ENCODE peak calls at places on chromosomes 12 and 14, in nine cellular contexts. One of them, this sample, is unnamed.

GRCh38 chr14:90911121-90911520 is 94.9 kb upstream of the TTC7B start:
- DNase-seq in breast epithelium: no peak
- DNase-seq in effector CD4-positive, alpha-beta T cell: no peak
- DNase-seq in RPMI7951: no peak
- DNase-seq in retina: no peak
- DNase-seq in upper lobe of right lung: no peak
- DNase-seq in NCI-H1092 treated with DMSO at 0.1 percent for 48 hours: no peak
- DNase-seq in bronchial epithelial cell: no peak
- DNase-seq in RPMI8226: no peak
- DNase-seq in this sample: no peak

GRCh38 chr14:52154992-52155655 is 86.3 kb upstream of the NID2 start:
- DNase-seq in breast epithelium: no peak
- DNase-seq in effector CD4-positive, alpha-beta T cell: no peak
- DNase-seq in RPMI7951: no peak
- DNase-seq in retina: no peak
- DNase-seq in upper lobe of right lung: no peak
- DNase-seq in NCI-H1092 treated with DMSO at 0.1 percent for 48 hours: no peak
- DNase-seq in bronchial epithelial cell: no peak
- DNase-seq in RPMI8226: no peak
- DNase-seq in this sample: no peak

GRCh38 chr14:95260537-95261440 is 58.9 kb downstream of the CLMN start:
- DNase-seq in breast epithelium: peak
- DNase-seq in effector CD4-positive, alpha-beta T cell: no peak
- DNase-seq in RPMI7951: peak
- DNase-seq in retina: no peak
- DNase-seq in upper lobe of right lung: no peak
- DNase-seq in NCI-H1092 treated with DMSO at 0.1 percent for 48 hours: no peak
- DNase-seq in bronchial epithelial cell: peak
- DNase-seq in RPMI8226: no peak
- DNase-seq in this sample: no peak

GRCh38 chr12:16323010-16323409 is 24.4 kb upstream of the MGST1 start:
- DNase-seq in breast epithelium: no peak
- DNase-seq in effector CD4-positive, alpha-beta T cell: no peak
- DNase-seq in RPMI7951: no peak
- DNase-seq in retina: no peak
- DNase-seq in upper lobe of right lung: no peak
- DNase-seq in NCI-H1092 treated with DMSO at 0.1 percent for 48 hours: no peak
- DNase-seq in bronchial epithelial cell: peak
- DNase-seq in RPMI8226: no peak
- DNase-seq in this sample: peak

GRCh38 chr14:92323031-92323915 is at the start of gene SLC24A4:
- DNase-seq in breast epithelium: no peak
- DNase-seq in effector CD4-positive, alpha-beta T cell: no peak
- DNase-seq in RPMI7951: no peak
- DNase-seq in retina: peak
- DNase-seq in upper lobe of right lung: peak
- DNase-seq in NCI-H1092 treated with DMSO at 0.1 percent for 48 hours: no peak
- DNase-seq in bronchial epithelial cell: no peak
- DNase-seq in RPMI8226: no peak
- DNase-seq in this sample: peak

GRCh38 chr12:68240975-68241374 is 12.4 kb downstream of the IL22 start:
- DNase-seq in breast epithelium: no peak
- DNase-seq in effector CD4-positive, alpha-beta T cell: no peak
- DNase-seq in RPMI7951: peak
- DNase-seq in retina: no peak
- DNase-seq in upper lobe of right lung: peak
- DNase-seq in NCI-H1092 treated with DMSO at 0.1 percent for 48 hours: no peak
- DNase-seq in bronchial epithelial cell: no peak
- DNase-seq in RPMI8226: peak
- DNase-seq in this sample: no peak

GRCh38 chr14:90613446-90613845 is 202.8 kb downstream of the TTC7B start:
- DNase-seq in breast epithelium: no peak
- DNase-seq in effector CD4-positive, alpha-beta T cell: no peak
- DNase-seq in RPMI7951: no peak
- DNase-seq in retina: no peak
- DNase-seq in upper lobe of right lung: no peak
- DNase-seq in NCI-H1092 treated with DMSO at 0.1 percent for 48 hours: no peak
- DNase-seq in bronchial epithelial cell: no peak
- DNase-seq in RPMI8226: no peak
- DNase-seq in this sample: no peak

GRCh38 chr14:93037354-93037753 is 78.4 kb downstream of the ITPK1 start:
- DNase-seq in breast epithelium: no peak
- DNase-seq in effector CD4-positive, alpha-beta T cell: no peak
- DNase-seq in RPMI7951: no peak
- DNase-seq in retina: no peak
- DNase-seq in upper lobe of right lung: no peak
- DNase-seq in NCI-H1092 treated with DMSO at 0.1 percent for 48 hours: no peak
- DNase-seq in bronchial epithelial cell: no peak
- DNase-seq in RPMI8226: no peak
- DNase-seq in this sample: no peak

GRCh38 chr12:8156416-8156815 is 399 bp upstream of the ZNF705A start:
- DNase-seq in breast epithelium: no peak
- DNase-seq in effector CD4-positive, alpha-beta T cell: no peak
- DNase-seq in RPMI7951: no peak
- DNase-seq in retina: no peak
- DNase-seq in upper lobe of right lung: no peak
- DNase-seq in NCI-H1092 treated with DMSO at 0.1 percent for 48 hours: no peak
- DNase-seq in bronchial epithelial cell: peak
- DNase-seq in RPMI8226: no peak
- DNase-seq in this sample: no peak

GRCh38 chr12:93107514-93107942 is 178.4 kb upstream of the EEA1 start:
- DNase-seq in breast epithelium: no peak
- DNase-seq in effector CD4-positive, alpha-beta T cell: no peak
- DNase-seq in RPMI7951: no peak
- DNase-seq in retina: no peak
- DNase-seq in upper lobe of right lung: no peak
- DNase-seq in NCI-H1092 treated with DMSO at 0.1 percent for 48 hours: no peak
- DNase-seq in bronchial epithelial cell: no peak
- DNase-seq in RPMI8226: no peak
- DNase-seq in this sample: no peak

GRCh38 chr12:89448951-89449371 is 75.6 kb downstream of the GALNT4 start:
- DNase-seq in breast epithelium: no peak
- DNase-seq in effector CD4-positive, alpha-beta T cell: no peak
- DNase-seq in RPMI7951: peak
- DNase-seq in retina: no peak
- DNase-seq in upper lobe of right lung: no peak
- DNase-seq in NCI-H1092 treated with DMSO at 0.1 percent for 48 hours: no peak
- DNase-seq in bronchial epithelial cell: peak
- DNase-seq in RPMI8226: no peak
- DNase-seq in this sample: no peak

GRCh38 chr12:16520328-16520727 is 85.6 kb downstream of the LMO3 start:
- DNase-seq in breast epithelium: no peak
- DNase-seq in effector CD4-positive, alpha-beta T cell: no peak
- DNase-seq in RPMI7951: no peak
- DNase-seq in retina: no peak
- DNase-seq in upper lobe of right lung: no peak
- DNase-seq in NCI-H1092 treated with DMSO at 0.1 percent for 48 hours: no peak
- DNase-seq in bronchial epithelial cell: peak
- DNase-seq in RPMI8226: peak
- DNase-seq in this sample: no peak

GRCh38 chr14:52873694-52874093 is 77.2 kb downstream of the FERMT2 start:
- DNase-seq in breast epithelium: peak
- DNase-seq in effector CD4-positive, alpha-beta T cell: no peak
- DNase-seq in RPMI7951: peak
- DNase-seq in retina: no peak
- DNase-seq in upper lobe of right lung: no peak
- DNase-seq in NCI-H1092 treated with DMSO at 0.1 percent for 48 hours: no peak
- DNase-seq in bronchial epithelial cell: peak
- DNase-seq in RPMI8226: no peak
- DNase-seq in this sample: no peak

GRCh38 chr12:13435535-13435934 is 239.0 kb downstream of the EMP1 start:
- DNase-seq in breast epithelium: no peak
- DNase-seq in effector CD4-positive, alpha-beta T cell: no peak
- DNase-seq in RPMI7951: peak
- DNase-seq in retina: no peak
- DNase-seq in upper lobe of right lung: no peak
- DNase-seq in NCI-H1092 treated with DMSO at 0.1 percent for 48 hours: no peak
- DNase-seq in bronchial epithelial cell: no peak
- DNase-seq in RPMI8226: no peak
- DNase-seq in this sample: no peak

GRCh38 chr12:124837958-124838803 is 25.5 kb downstream of the SCARB1 start:
- DNase-seq in breast epithelium: peak
- DNase-seq in effector CD4-positive, alpha-beta T cell: no peak
- DNase-seq in RPMI7951: peak
- DNase-seq in retina: peak
- DNase-seq in upper lobe of right lung: no peak
- DNase-seq in NCI-H1092 treated with DMSO at 0.1 percent for 48 hours: peak
- DNase-seq in bronchial epithelial cell: peak
- DNase-seq in RPMI8226: no peak
- DNase-seq in this sample: peak

GRCh38 chr14:102046337-102047278 is 40.2 kb downstream of the HSP90AA1 start:
- DNase-seq in breast epithelium: peak
- DNase-seq in effector CD4-positive, alpha-beta T cell: no peak
- DNase-seq in RPMI7951: peak
- DNase-seq in retina: peak
- DNase-seq in upper lobe of right lung: peak
- DNase-seq in NCI-H1092 treated with DMSO at 0.1 percent for 48 hours: peak
- DNase-seq in bronchial epithelial cell: peak
- DNase-seq in RPMI8226: peak
- DNase-seq in this sample: peak

GRCh38 chr14:77307099-77307496 is 13.6 kb downstream of the POMT2 start:
- DNase-seq in breast epithelium: no peak
- DNase-seq in effector CD4-positive, alpha-beta T cell: no peak
- DNase-seq in RPMI7951: peak
- DNase-seq in retina: no peak
- DNase-seq in upper lobe of right lung: no peak
- DNase-seq in NCI-H1092 treated with DMSO at 0.1 percent for 48 hours: no peak
- DNase-seq in bronchial epithelial cell: no peak
- DNase-seq in RPMI8226: no peak
- DNase-seq in this sample: no peak

GRCh38 chr12:6154730-6155459 is 30.4 kb upstream of the VWF start:
- DNase-seq in breast epithelium: no peak
- DNase-seq in effector CD4-positive, alpha-beta T cell: no peak
- DNase-seq in RPMI7951: no peak
- DNase-seq in retina: no peak
- DNase-seq in upper lobe of right lung: peak
- DNase-seq in NCI-H1092 treated with DMSO at 0.1 percent for 48 hours: no peak
- DNase-seq in bronchial epithelial cell: no peak
- DNase-seq in RPMI8226: no peak
- DNase-seq in this sample: no peak

GRCh38 chr12:10721654-10722501 is 1.2 kb downstream of the YBX3 start:
- DNase-seq in breast epithelium: peak
- DNase-seq in effector CD4-positive, alpha-beta T cell: peak
- DNase-seq in RPMI7951: peak
- DNase-seq in retina: no peak
- DNase-seq in upper lobe of right lung: peak
- DNase-seq in NCI-H1092 treated with DMSO at 0.1 percent for 48 hours: no peak
- DNase-seq in bronchial epithelial cell: peak
- DNase-seq in RPMI8226: peak
- DNase-seq in this sample: peak

GRCh38 chr14:35418093-35418492 is 13.5 kb upstream of the NFKBIA start:
- DNase-seq in breast epithelium: no peak
- DNase-seq in effector CD4-positive, alpha-beta T cell: no peak
- DNase-seq in RPMI7951: no peak
- DNase-seq in retina: no peak
- DNase-seq in upper lobe of right lung: no peak
- DNase-seq in NCI-H1092 treated with DMSO at 0.1 percent for 48 hours: no peak
- DNase-seq in bronchial epithelial cell: no peak
- DNase-seq in RPMI8226: no peak
- DNase-seq in this sample: no peak

GRCh38 chr12:38720661-38721060 is 184.7 kb downstream of the CPNE8 start:
- DNase-seq in breast epithelium: no peak
- DNase-seq in effector CD4-positive, alpha-beta T cell: no peak
- DNase-seq in RPMI7951: no peak
- DNase-seq in retina: no peak
- DNase-seq in upper lobe of right lung: peak
- DNase-seq in NCI-H1092 treated with DMSO at 0.1 percent for 48 hours: no peak
- DNase-seq in bronchial epithelial cell: no peak
- DNase-seq in RPMI8226: no peak
- DNase-seq in this sample: no peak

GRCh38 chr12:67804168-67804567 is 155.6 kb downstream of the DYRK2 start:
- DNase-seq in breast epithelium: no peak
- DNase-seq in effector CD4-positive, alpha-beta T cell: no peak
- DNase-seq in RPMI7951: peak
- DNase-seq in retina: no peak
- DNase-seq in upper lobe of right lung: no peak
- DNase-seq in NCI-H1092 treated with DMSO at 0.1 percent for 48 hours: no peak
- DNase-seq in bronchial epithelial cell: no peak
- DNase-seq in RPMI8226: peak
- DNase-seq in this sample: no peak

GRCh38 chr12:17588968-17589367 is 501.0 kb downstream of the RERGL start:
- DNase-seq in breast epithelium: no peak
- DNase-seq in effector CD4-positive, alpha-beta T cell: no peak
- DNase-seq in RPMI7951: no peak
- DNase-seq in retina: no peak
- DNase-seq in upper lobe of right lung: no peak
- DNase-seq in NCI-H1092 treated with DMSO at 0.1 percent for 48 hours: peak
- DNase-seq in bronchial epithelial cell: peak
- DNase-seq in RPMI8226: peak
- DNase-seq in this sample: no peak

GRCh38 chr14:69043598-69044267 is 64.6 kb upstream of the ACTN1 start:
- DNase-seq in breast epithelium: peak
- DNase-seq in effector CD4-positive, alpha-beta T cell: no peak
- DNase-seq in RPMI7951: peak
- DNase-seq in retina: no peak
- DNase-seq in upper lobe of right lung: no peak
- DNase-seq in NCI-H1092 treated with DMSO at 0.1 percent for 48 hours: no peak
- DNase-seq in bronchial epithelial cell: peak
- DNase-seq in RPMI8226: no peak
- DNase-seq in this sample: no peak

GRCh38 chr14:93788557-93789365 is 476 bp upstream of the PRIMA1 start:
- DNase-seq in breast epithelium: peak
- DNase-seq in effector CD4-positive, alpha-beta T cell: no peak
- DNase-seq in RPMI7951: no peak
- DNase-seq in retina: peak
- DNase-seq in upper lobe of right lung: no peak
- DNase-seq in NCI-H1092 treated with DMSO at 0.1 percent for 48 hours: peak
- DNase-seq in bronchial epithelial cell: no peak
- DNase-seq in RPMI8226: peak
- DNase-seq in this sample: peak

GRCh38 chr12:95487024-95487423 is 13.1 kb downstream of the METAP2 start:
- DNase-seq in breast epithelium: no peak
- DNase-seq in effector CD4-positive, alpha-beta T cell: no peak
- DNase-seq in RPMI7951: no peak
- DNase-seq in retina: no peak
- DNase-seq in upper lobe of right lung: no peak
- DNase-seq in NCI-H1092 treated with DMSO at 0.1 percent for 48 hours: no peak
- DNase-seq in bronchial epithelial cell: no peak
- DNase-seq in RPMI8226: no peak
- DNase-seq in this sample: no peak

GRCh38 chr12:27965411-27965810 is 7.1 kb downstream of the PTHLH start:
- DNase-seq in breast epithelium: no peak
- DNase-seq in effector CD4-positive, alpha-beta T cell: no peak
- DNase-seq in RPMI7951: peak
- DNase-seq in retina: no peak
- DNase-seq in upper lobe of right lung: no peak
- DNase-seq in NCI-H1092 treated with DMSO at 0.1 percent for 48 hours: no peak
- DNase-seq in bronchial epithelial cell: peak
- DNase-seq in RPMI8226: no peak
- DNase-seq in this sample: no peak

GRCh38 chr12:108571604-108572165 is 9.3 kb downstream of the ISCU start:
- DNase-seq in breast epithelium: no peak
- DNase-seq in effector CD4-positive, alpha-beta T cell: no peak
- DNase-seq in RPMI7951: no peak
- DNase-seq in retina: no peak
- DNase-seq in upper lobe of right lung: no peak
- DNase-seq in NCI-H1092 treated with DMSO at 0.1 percent for 48 hours: no peak
- DNase-seq in bronchial epithelial cell: no peak
- DNase-seq in RPMI8226: no peak
- DNase-seq in this sample: no peak

GRCh38 chr14:71739273-71739990 is 192.8 kb upstream of the RGS6 start:
- DNase-seq in breast epithelium: no peak
- DNase-seq in effector CD4-positive, alpha-beta T cell: no peak
- DNase-seq in RPMI7951: no peak
- DNase-seq in retina: no peak
- DNase-seq in upper lobe of right lung: no peak
- DNase-seq in NCI-H1092 treated with DMSO at 0.1 percent for 48 hours: no peak
- DNase-seq in bronchial epithelial cell: peak
- DNase-seq in RPMI8226: no peak
- DNase-seq in this sample: no peak

GRCh38 chr14:75492832-75493579 is 29.3 kb upstream of the BATF start:
- DNase-seq in breast epithelium: no peak
- DNase-seq in effector CD4-positive, alpha-beta T cell: no peak
- DNase-seq in RPMI7951: no peak
- DNase-seq in retina: no peak
- DNase-seq in upper lobe of right lung: no peak
- DNase-seq in NCI-H1092 treated with DMSO at 0.1 percent for 48 hours: no peak
- DNase-seq in bronchial epithelial cell: no peak
- DNase-seq in RPMI8226: no peak
- DNase-seq in this sample: no peak

GRCh38 chr12:49893753-49894752 is 9.6 kb downstream of the FAIM2 start:
- DNase-seq in breast epithelium: peak
- DNase-seq in effector CD4-positive, alpha-beta T cell: no peak
- DNase-seq in RPMI7951: peak
- DNase-seq in retina: no peak
- DNase-seq in upper lobe of right lung: no peak
- DNase-seq in NCI-H1092 treated with DMSO at 0.1 percent for 48 hours: no peak
- DNase-seq in bronchial epithelial cell: peak
- DNase-seq in RPMI8226: no peak
- DNase-seq in this sample: no peak

This sample was measured in NCI-H345.